ENCODE peak calls at places on chromosome 19, in five cellular contexts. F is NCI-H1048, R is fibroblast of lung, L is C1 segment of cervical spinal cord, B is astrocyte. E is an unnamed sample.
A peak's percentile ranks its signal among the peaks of the same experiment; 100 is the strongest.

GRCh38 chr19:5895409-5895808 is 8.2 kb downstream of the NDUFA11 start:
- DNase-seq in F (no peak), R (no peak), L (no peak), B (no peak), E (no peak)

GRCh38 chr19:8209965-8210659 is 942 bp downstream of the CERS4 start:
- DNase-seq in L (peak; percentile 54), R (no peak), F (no peak), B (no peak), E (no peak)

GRCh38 chr19:38079926-38080380 is 144.1 kb downstream of the DPF1 start:
- DNase-seq in B (peak; percentile 96), L (no peak), F (no peak), R (peak; percentile 96), E (peak; percentile 84)

GRCh38 chr19:1223018-1223855 is 14.6 kb downstream of the CBARP start:
- DNase-seq in F (no peak), R (peak; percentile 37), B (no peak), L (no peak), E (peak; percentile 55)

GRCh38 chr19:41988947-41989346 is 5.1 kb downstream of the ATP1A3 start:
- DNase-seq in F (no peak), B (no peak), L (no peak), R (no peak), E (no peak)

GRCh38 chr19:53884256-53884655 is 2.3 kb downstream of the PRKCG start:
- DNase-seq in R (no peak), L (no peak), F (no peak), B (no peak), E (no peak)

GRCh38 chr19:49543032-49543431 is 15.2 kb downstream of the RCN3 start:
- DNase-seq in L (no peak), R (no peak), F (no peak), B (no peak), E (no peak)

GRCh38 chr19:48169585-48169973 is 565 bp downstream of the LIG1 start:
- DNase-seq in L (peak; percentile 61), F (peak; percentile 63), R (peak; percentile 37), B (peak; percentile 8), E (peak; percentile 71)

GRCh38 chr19:5434970-5435641 is 20.1 kb upstream of the ZNRF4 start:
- DNase-seq in L (no peak), R (peak; percentile 98), B (peak; percentile 96), F (no peak), E (peak; percentile 45)